ENCODE peak calls at places on chromosome 9, in six cellular contexts. One of them, this sample, is unnamed.
A peak's percentile ranks its signal among the peaks of the same experiment; 100 is the strongest.

GRCh38 chr9:68685770-68686169 is 19.3 kb upstream of the PIP5K1B start:
- DNase-seq in ovary: no peak
- DNase-seq in CD8-positive, alpha-beta T cell: no peak
- DNase-seq in body of pancreas: peak; percentile 60
- DNase-seq in heart right ventricle: no peak
- DNase-seq in mucosa of descending colon: peak; percentile 84
- DNase-seq in this sample: no peak

GRCh38 chr9:89433826-89434225 is 64.1 kb downstream of the SEMA4D start:
- DNase-seq in ovary: no peak
- DNase-seq in CD8-positive, alpha-beta T cell: no peak
- DNase-seq in body of pancreas: no peak
- DNase-seq in heart right ventricle: no peak
- DNase-seq in mucosa of descending colon: no peak
- DNase-seq in this sample: no peak

GRCh38 chr9:127520941-127521918 is 69.9 kb downstream of the LRSAM1 start:
- DNase-seq in ovary: peak; percentile 80
- DNase-seq in CD8-positive, alpha-beta T cell: no peak
- DNase-seq in body of pancreas: no peak
- DNase-seq in heart right ventricle: peak; percentile 66
- DNase-seq in mucosa of descending colon: no peak
- DNase-seq in this sample: no peak

GRCh38 chr9:136614967-136615623 is 47.6 kb upstream of the EGFL7 start:
- DNase-seq in ovary: no peak
- DNase-seq in CD8-positive, alpha-beta T cell: no peak
- DNase-seq in body of pancreas: no peak
- DNase-seq in heart right ventricle: no peak
- DNase-seq in mucosa of descending colon: peak; percentile 77
- DNase-seq in this sample: no peak

GRCh38 chr9:70902171-70902570 is 219.2 kb downstream of the TRPM3 start:
- DNase-seq in ovary: no peak
- DNase-seq in CD8-positive, alpha-beta T cell: no peak
- DNase-seq in body of pancreas: no peak
- DNase-seq in heart right ventricle: no peak
- DNase-seq in mucosa of descending colon: no peak
- DNase-seq in this sample: no peak

GRCh38 chr9:87062706-87063105 is 115.4 kb upstream of the GAS1 start:
- DNase-seq in ovary: no peak
- DNase-seq in CD8-positive, alpha-beta T cell: no peak
- DNase-seq in body of pancreas: no peak
- DNase-seq in heart right ventricle: no peak
- DNase-seq in mucosa of descending colon: no peak
- DNase-seq in this sample: no peak

GRCh38 chr9:17695482-17695881 is 116.6 kb downstream of the SH3GL2 start:
- DNase-seq in ovary: no peak
- DNase-seq in CD8-positive, alpha-beta T cell: no peak
- DNase-seq in body of pancreas: no peak
- DNase-seq in heart right ventricle: no peak
- DNase-seq in mucosa of descending colon: no peak
- DNase-seq in this sample: no peak

GRCh38 chr9:15513335-15513734 is 2.6 kb upstream of the PSIP1 start:
- DNase-seq in ovary: no peak
- DNase-seq in CD8-positive, alpha-beta T cell: no peak
- DNase-seq in body of pancreas: no peak
- DNase-seq in heart right ventricle: no peak
- DNase-seq in mucosa of descending colon: no peak
- DNase-seq in this sample: no peak

GRCh38 chr9:108234811-108235210 is 621.0 kb downstream of the ACTL7B start:
- DNase-seq in ovary: no peak
- DNase-seq in CD8-positive, alpha-beta T cell: no peak
- DNase-seq in body of pancreas: no peak
- DNase-seq in heart right ventricle: no peak
- DNase-seq in mucosa of descending colon: no peak
- DNase-seq in this sample: no peak

GRCh38 chr9:87712801-87713277 is 13.1 kb upstream of the CTSL start:
- DNase-seq in ovary: no peak
- DNase-seq in CD8-positive, alpha-beta T cell: no peak
- DNase-seq in body of pancreas: no peak
- DNase-seq in heart right ventricle: no peak
- DNase-seq in mucosa of descending colon: no peak
- DNase-seq in this sample: no peak

GRCh38 chr9:93131599-93132286 is 2.3 kb downstream of the NINJ1 start:
- DNase-seq in ovary: no peak
- DNase-seq in CD8-positive, alpha-beta T cell: no peak
- DNase-seq in body of pancreas: no peak
- DNase-seq in heart right ventricle: no peak
- DNase-seq in mucosa of descending colon: no peak
- DNase-seq in this sample: no peak

GRCh38 chr9:92196909-92197308 is 81.7 kb upstream of the SPTLC1 start:
- DNase-seq in ovary: no peak
- DNase-seq in CD8-positive, alpha-beta T cell: no peak
- DNase-seq in body of pancreas: no peak
- DNase-seq in heart right ventricle: no peak
- DNase-seq in mucosa of descending colon: no peak
- DNase-seq in this sample: no peak

GRCh38 chr9:122329592-122329991 is 41.2 kb upstream of the PTGS1 start:
- DNase-seq in ovary: no peak
- DNase-seq in CD8-positive, alpha-beta T cell: no peak
- DNase-seq in body of pancreas: no peak
- DNase-seq in heart right ventricle: no peak
- DNase-seq in mucosa of descending colon: no peak
- DNase-seq in this sample: no peak

GRCh38 chr9:82495884-82496777 is 507.6 kb downstream of the SPATA31D1 start:
- DNase-seq in ovary: no peak
- DNase-seq in CD8-positive, alpha-beta T cell: no peak
- DNase-seq in body of pancreas: no peak
- DNase-seq in heart right ventricle: peak; percentile 22
- DNase-seq in mucosa of descending colon: no peak
- DNase-seq in this sample: no peak

GRCh38 chr9:129945314-129945713 is 97.7 kb downstream of the FNBP1 start:
- DNase-seq in ovary: no peak
- DNase-seq in CD8-positive, alpha-beta T cell: no peak
- DNase-seq in body of pancreas: no peak
- DNase-seq in heart right ventricle: no peak
- DNase-seq in mucosa of descending colon: no peak
- DNase-seq in this sample: no peak

GRCh38 chr9:84845956-84846355 is 176.4 kb downstream of the NTRK2 start:
- DNase-seq in ovary: no peak
- DNase-seq in CD8-positive, alpha-beta T cell: no peak
- DNase-seq in body of pancreas: no peak
- DNase-seq in heart right ventricle: no peak
- DNase-seq in mucosa of descending colon: no peak
- DNase-seq in this sample: no peak

DNA sequence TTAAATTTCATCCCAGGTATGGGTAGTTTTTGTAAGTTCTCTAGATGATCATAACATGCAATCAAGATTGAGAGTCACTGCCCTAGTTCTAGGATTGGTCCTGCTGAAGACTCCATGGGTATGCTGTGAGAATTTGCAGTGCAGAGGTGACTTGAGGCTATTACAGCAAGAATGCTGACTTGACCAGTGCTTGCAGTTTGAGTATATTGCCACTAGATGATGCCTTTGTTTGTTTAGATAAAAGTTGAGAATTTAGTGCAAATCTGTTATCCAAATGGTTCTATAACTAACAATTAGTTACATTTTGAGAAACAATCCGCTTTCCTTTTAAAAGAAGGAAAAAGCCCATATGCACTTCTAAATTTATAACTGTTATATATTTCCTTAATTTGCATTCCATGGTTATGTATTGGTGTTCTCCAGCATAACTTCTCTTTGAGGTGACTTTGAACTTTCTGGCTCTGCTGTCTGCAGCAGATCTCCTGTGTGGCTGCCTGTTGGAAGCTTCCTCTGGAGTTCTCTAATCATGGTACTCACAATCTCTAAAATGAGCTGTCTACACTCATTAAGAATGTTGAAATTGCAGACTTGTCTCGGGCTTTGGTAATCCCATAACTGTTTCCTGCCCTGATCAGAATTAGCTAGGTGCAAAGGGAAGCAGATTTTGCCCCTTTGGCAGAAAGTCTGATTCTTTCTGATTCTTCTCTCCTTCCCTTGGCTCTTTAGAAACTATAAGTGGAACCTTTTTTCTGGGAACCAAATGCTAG is 24.9 kb downstream of the MELK start:
- DNase-seq in ovary: no peak
- DNase-seq in CD8-positive, alpha-beta T cell: no peak
- DNase-seq in body of pancreas: no peak
- DNase-seq in heart right ventricle: no peak
- DNase-seq in mucosa of descending colon: no peak
- DNase-seq in this sample: no peak
- TF ChIP-seq CTCF in ovary: peak; percentile 52
- TF ChIP-seq CTCF in CD8-positive, alpha-beta T cell: peak; percentile 19
- TF ChIP-seq CTCF in body of pancreas: no peak
- TF ChIP-seq CTCF in heart right ventricle: peak; percentile 25
- TF ChIP-seq CTCF in mucosa of descending colon: no peak
- TF ChIP-seq CTCF in this sample: peak; percentile 13

GRCh38 chr9:137918331-137919094 is 40.9 kb downstream of the CACNA1B start:
- DNase-seq in ovary: no peak
- DNase-seq in CD8-positive, alpha-beta T cell: no peak
- DNase-seq in body of pancreas: no peak
- DNase-seq in heart right ventricle: peak; percentile 20
- DNase-seq in mucosa of descending colon: no peak
- DNase-seq in this sample: no peak

GRCh38 chr9:137917116-137917515 is 39.5 kb downstream of the CACNA1B start:
- DNase-seq in ovary: no peak
- DNase-seq in CD8-positive, alpha-beta T cell: no peak
- DNase-seq in body of pancreas: no peak
- DNase-seq in heart right ventricle: no peak
- DNase-seq in mucosa of descending colon: no peak
- DNase-seq in this sample: no peak

GRCh38 chr9:137919095-137919465 is 41.5 kb downstream of the CACNA1B start:
- DNase-seq in ovary: no peak
- DNase-seq in CD8-positive, alpha-beta T cell: no peak
- DNase-seq in body of pancreas: no peak
- DNase-seq in heart right ventricle: no peak
- DNase-seq in mucosa of descending colon: no peak
- DNase-seq in this sample: no peak

GRCh38 chr9:137916540-137916939 is 39.0 kb downstream of the CACNA1B start:
- DNase-seq in ovary: no peak
- DNase-seq in CD8-positive, alpha-beta T cell: no peak
- DNase-seq in body of pancreas: no peak
- DNase-seq in heart right ventricle: no peak
- DNase-seq in mucosa of descending colon: no peak
- DNase-seq in this sample: no peak

GRCh38 chr9:137917795-137918194 is 40.2 kb downstream of the CACNA1B start:
- DNase-seq in ovary: no peak
- DNase-seq in CD8-positive, alpha-beta T cell: no peak
- DNase-seq in body of pancreas: no peak
- DNase-seq in heart right ventricle: no peak
- DNase-seq in mucosa of descending colon: no peak
- DNase-seq in this sample: no peak
- TF ChIP-seq CTCF in ovary: no peak
- TF ChIP-seq CTCF in CD8-positive, alpha-beta T cell: no peak
- TF ChIP-seq CTCF in body of pancreas: no peak
- TF ChIP-seq CTCF in heart right ventricle: no peak
- TF ChIP-seq CTCF in mucosa of descending colon: no peak
- TF ChIP-seq CTCF in this sample: no peak

GRCh38 chr9:74573792-74574191 is 76.7 kb downstream of the RORB start:
- DNase-seq in ovary: no peak
- DNase-seq in CD8-positive, alpha-beta T cell: no peak
- DNase-seq in body of pancreas: no peak
- DNase-seq in heart right ventricle: no peak
- DNase-seq in mucosa of descending colon: no peak
- DNase-seq in this sample: no peak

GRCh38 chr9:74577956-74578355 is 80.8 kb downstream of the RORB start:
- DNase-seq in ovary: no peak
- DNase-seq in CD8-positive, alpha-beta T cell: no peak
- DNase-seq in body of pancreas: no peak
- DNase-seq in heart right ventricle: no peak
- DNase-seq in mucosa of descending colon: no peak
- DNase-seq in this sample: no peak
- TF ChIP-seq CTCF in ovary: no peak
- TF ChIP-seq CTCF in CD8-positive, alpha-beta T cell: no peak
- TF ChIP-seq CTCF in body of pancreas: no peak
- TF ChIP-seq CTCF in heart right ventricle: no peak
- TF ChIP-seq CTCF in mucosa of descending colon: no peak
- TF ChIP-seq CTCF in this sample: peak; percentile 68

GRCh38 chr9:18996191-18996590 is 36.8 kb downstream of the SAXO1 start:
- DNase-seq in ovary: no peak
- DNase-seq in CD8-positive, alpha-beta T cell: no peak
- DNase-seq in body of pancreas: no peak
- DNase-seq in heart right ventricle: no peak
- DNase-seq in mucosa of descending colon: no peak
- DNase-seq in this sample: no peak
- TF ChIP-seq CTCF in ovary: no peak
- TF ChIP-seq CTCF in CD8-positive, alpha-beta T cell: no peak
- TF ChIP-seq CTCF in body of pancreas: no peak
- TF ChIP-seq CTCF in heart right ventricle: no peak
- TF ChIP-seq CTCF in mucosa of descending colon: no peak
- TF ChIP-seq CTCF in this sample: no peak

GRCh38 chr9:134663753-134664415 is 22.3 kb downstream of the COL5A1 start:
- DNase-seq in ovary: no peak
- DNase-seq in CD8-positive, alpha-beta T cell: no peak
- DNase-seq in body of pancreas: no peak
- DNase-seq in heart right ventricle: no peak
- DNase-seq in mucosa of descending colon: no peak
- DNase-seq in this sample: no peak
- TF ChIP-seq CTCF in ovary: no peak
- TF ChIP-seq CTCF in CD8-positive, alpha-beta T cell: no peak
- TF ChIP-seq CTCF in body of pancreas: no peak
- TF ChIP-seq CTCF in heart right ventricle: no peak
- TF ChIP-seq CTCF in mucosa of descending colon: no peak
- TF ChIP-seq CTCF in this sample: no peak

This sample was measured in D721Med.